ENCODE peak calls at places on chromosomes 1 and 21, in five cellular contexts. M, W, Y, J and I are unnamed samples.

GRCh38 chr1:61182049-61182448 is 99.7 kb downstream of the NFIA start:
- ATAC-seq in M (no peak), J (no peak), W (no peak), Y (peak), I (no peak)

GRCh38 chr1:39812913-39813312 is 24.2 kb upstream of the BMP8B start:
- ATAC-seq in Y (no peak), W (peak), J (no peak), M (no peak), I (no peak)

GRCh38 chr1:182193908-182194550 is 132.5 kb upstream of the ZNF648 start:
- ATAC-seq in J (no peak), W (peak), M (no peak), Y (peak), I (no peak)

GRCh38 chr1:3727042-3727824 is 25.0 kb upstream of the CCDC27 start:
- ATAC-seq in M (peak), J (no peak), W (no peak), Y (peak), I (peak)

GRCh38 chr1:23178931-23179330 is 10.3 kb upstream of the LUZP1 start:
- ATAC-seq in W (no peak), Y (no peak), J (no peak), M (no peak), I (no peak)

GRCh38 chr1:101618900-101619299 is 377.8 kb downstream of the OLFM3 start:
- ATAC-seq in M (no peak), Y (no peak), J (no peak), W (no peak), I (no peak)

GRCh38 chr1:101268893-101269292 is 32.1 kb downstream of the S1PR1 start:
- ATAC-seq in M (no peak), Y (no peak), J (no peak), W (no peak), I (no peak)

GRCh38 chr1:73635021-73635420 is 563.0 kb downstream of the LRRIQ3 start:
- ATAC-seq in M (no peak), J (no peak), Y (no peak), W (no peak), I (peak)

GRCh38 chr1:116565222-116565621 is 5.6 kb downstream of the CD58 start:
- ATAC-seq in J (no peak), W (no peak), M (no peak), Y (no peak), I (no peak)

GRCh38 chr1:171805395-171806115 is 24.1 kb downstream of the METTL13 start:
- ATAC-seq in Y (peak), J (no peak), M (peak), W (no peak), I (peak)

GRCh38 chr1:29668761-29669487 is 432.6 kb downstream of the PTPRU start:
- ATAC-seq in M (no peak), J (no peak), W (no peak), Y (no peak), I (peak)

GRCh38 chr1:229699613-229700242 is 73.7 kb downstream of the URB2 start:
- ATAC-seq in W (peak), M (no peak), J (no peak), Y (no peak), I (no peak)

GRCh38 chr1:158969166-158969565 is 37.8 kb downstream of the PYHIN1 start:
- ATAC-seq in Y (no peak), J (peak), M (peak), W (no peak), I (no peak)

GRCh38 chr21:21731626-21732025 is 733.4 kb downstream of the NCAM2 start:
- ATAC-seq in Y (no peak), J (no peak), M (no peak), W (no peak), I (no peak)

GRCh38 chr1:6448749-6449631 is 17.0 kb downstream of the TNFRSF25 start:
- ATAC-seq in M (peak), Y (peak), J (peak), W (peak), I (no peak)